ENCODE peak calls at places on chromosomes 13 and 19, in five cellular contexts. One of them, this sample, is unnamed.

GRCh38 chr13:108594153-108594552 is 35.3 kb upstream of the MYO16 start:
- DNase-seq in stimulated activated naive CD8-positive, alpha-beta T cell treated with anti-CD3 and anti-CD28 coated beads, Interleukin-15, Interleukin-2, amounts not matched to agents 100 U/mL and 50 U/mL, for 24 hours: no peak
- DNase-seq in NCI-H1092 treated with DMSO at 0.1 percent for 48 hours: no peak
- DNase-seq in stimulated activated CD8-positive, alpha-beta memory T cell treated with anti-CD3 and anti-CD28 coated beads, Interleukin-4, amount 100 ng/mL, for 1 hour: no peak
- DNase-seq in GM20000: no peak
- DNase-seq in this sample: no peak

GRCh38 chr13:94556646-94557045 is 39.3 kb downstream of the TGDS start:
- DNase-seq in stimulated activated naive CD8-positive, alpha-beta T cell treated with anti-CD3 and anti-CD28 coated beads, Interleukin-15, Interleukin-2, amounts not matched to agents 100 U/mL and 50 U/mL, for 24 hours: no peak
- DNase-seq in NCI-H1092 treated with DMSO at 0.1 percent for 48 hours: no peak
- DNase-seq in stimulated activated CD8-positive, alpha-beta memory T cell treated with anti-CD3 and anti-CD28 coated beads, Interleukin-4, amount 100 ng/mL, for 1 hour: no peak
- DNase-seq in GM20000: no peak
- DNase-seq in this sample: no peak

GRCh38 chr19:2043864-2044708 is 7.0 kb downstream of the MKNK2 start:
- DNase-seq in stimulated activated naive CD8-positive, alpha-beta T cell treated with anti-CD3 and anti-CD28 coated beads, Interleukin-15, Interleukin-2, amounts not matched to agents 100 U/mL and 50 U/mL, for 24 hours: no peak
- DNase-seq in NCI-H1092 treated with DMSO at 0.1 percent for 48 hours: no peak
- DNase-seq in stimulated activated CD8-positive, alpha-beta memory T cell treated with anti-CD3 and anti-CD28 coated beads, Interleukin-4, amount 100 ng/mL, for 1 hour: no peak
- DNase-seq in GM20000: no peak
- DNase-seq in this sample: peak

GRCh38 chr19:34316741-34317241 is 48.2 kb upstream of the GPI start:
- DNase-seq in stimulated activated naive CD8-positive, alpha-beta T cell treated with anti-CD3 and anti-CD28 coated beads, Interleukin-15, Interleukin-2, amounts not matched to agents 100 U/mL and 50 U/mL, for 24 hours: no peak
- DNase-seq in NCI-H1092 treated with DMSO at 0.1 percent for 48 hours: no peak
- DNase-seq in stimulated activated CD8-positive, alpha-beta memory T cell treated with anti-CD3 and anti-CD28 coated beads, Interleukin-4, amount 100 ng/mL, for 1 hour: no peak
- DNase-seq in GM20000: no peak
- DNase-seq in this sample: no peak

GRCh38 chr19:33811246-33811645 is 14.6 kb downstream of the KCTD15 start:
- DNase-seq in stimulated activated naive CD8-positive, alpha-beta T cell treated with anti-CD3 and anti-CD28 coated beads, Interleukin-15, Interleukin-2, amounts not matched to agents 100 U/mL and 50 U/mL, for 24 hours: no peak
- DNase-seq in NCI-H1092 treated with DMSO at 0.1 percent for 48 hours: no peak
- DNase-seq in stimulated activated CD8-positive, alpha-beta memory T cell treated with anti-CD3 and anti-CD28 coated beads, Interleukin-4, amount 100 ng/mL, for 1 hour: no peak
- DNase-seq in GM20000: no peak
- DNase-seq in this sample: no peak

GRCh38 chr19:46256855-46257254 is 27.3 kb downstream of the IGFL1 start:
- DNase-seq in stimulated activated naive CD8-positive, alpha-beta T cell treated with anti-CD3 and anti-CD28 coated beads, Interleukin-15, Interleukin-2, amounts not matched to agents 100 U/mL and 50 U/mL, for 24 hours: no peak
- DNase-seq in NCI-H1092 treated with DMSO at 0.1 percent for 48 hours: no peak
- DNase-seq in stimulated activated CD8-positive, alpha-beta memory T cell treated with anti-CD3 and anti-CD28 coated beads, Interleukin-4, amount 100 ng/mL, for 1 hour: no peak
- DNase-seq in GM20000: no peak
- DNase-seq in this sample: no peak

GRCh38 chr19:49549045-49549444 is 21.2 kb downstream of the RCN3 start:
- DNase-seq in stimulated activated naive CD8-positive, alpha-beta T cell treated with anti-CD3 and anti-CD28 coated beads, Interleukin-15, Interleukin-2, amounts not matched to agents 100 U/mL and 50 U/mL, for 24 hours: no peak
- DNase-seq in NCI-H1092 treated with DMSO at 0.1 percent for 48 hours: no peak
- DNase-seq in stimulated activated CD8-positive, alpha-beta memory T cell treated with anti-CD3 and anti-CD28 coated beads, Interleukin-4, amount 100 ng/mL, for 1 hour: no peak
- DNase-seq in GM20000: no peak
- DNase-seq in this sample: no peak

GRCh38 chr13:41596190-41596589 is 138.8 kb downstream of the RGCC start:
- DNase-seq in stimulated activated naive CD8-positive, alpha-beta T cell treated with anti-CD3 and anti-CD28 coated beads, Interleukin-15, Interleukin-2, amounts not matched to agents 100 U/mL and 50 U/mL, for 24 hours: no peak
- DNase-seq in NCI-H1092 treated with DMSO at 0.1 percent for 48 hours: no peak
- DNase-seq in stimulated activated CD8-positive, alpha-beta memory T cell treated with anti-CD3 and anti-CD28 coated beads, Interleukin-4, amount 100 ng/mL, for 1 hour: no peak
- DNase-seq in GM20000: no peak
- DNase-seq in this sample: no peak

GRCh38 chr19:52689804-52690394 is 44.9 kb downstream of the ZNF611 start:
- DNase-seq in stimulated activated naive CD8-positive, alpha-beta T cell treated with anti-CD3 and anti-CD28 coated beads, Interleukin-15, Interleukin-2, amounts not matched to agents 100 U/mL and 50 U/mL, for 24 hours: peak
- DNase-seq in NCI-H1092 treated with DMSO at 0.1 percent for 48 hours: no peak
- DNase-seq in stimulated activated CD8-positive, alpha-beta memory T cell treated with anti-CD3 and anti-CD28 coated beads, Interleukin-4, amount 100 ng/mL, for 1 hour: no peak
- DNase-seq in GM20000: no peak
- DNase-seq in this sample: peak

GRCh38 chr19:42153606-42154405 is 21.6 kb upstream of the POU2F2 start:
- DNase-seq in stimulated activated naive CD8-positive, alpha-beta T cell treated with anti-CD3 and anti-CD28 coated beads, Interleukin-15, Interleukin-2, amounts not matched to agents 100 U/mL and 50 U/mL, for 24 hours: no peak
- DNase-seq in NCI-H1092 treated with DMSO at 0.1 percent for 48 hours: peak
- DNase-seq in stimulated activated CD8-positive, alpha-beta memory T cell treated with anti-CD3 and anti-CD28 coated beads, Interleukin-4, amount 100 ng/mL, for 1 hour: no peak
- DNase-seq in GM20000: no peak
- DNase-seq in this sample: no peak

GRCh38 chr13:27189192-27189591 is 17.6 kb upstream of the USP12 start:
- DNase-seq in stimulated activated naive CD8-positive, alpha-beta T cell treated with anti-CD3 and anti-CD28 coated beads, Interleukin-15, Interleukin-2, amounts not matched to agents 100 U/mL and 50 U/mL, for 24 hours: no peak
- DNase-seq in NCI-H1092 treated with DMSO at 0.1 percent for 48 hours: no peak
- DNase-seq in stimulated activated CD8-positive, alpha-beta memory T cell treated with anti-CD3 and anti-CD28 coated beads, Interleukin-4, amount 100 ng/mL, for 1 hour: no peak
- DNase-seq in GM20000: no peak
- DNase-seq in this sample: no peak

GRCh38 chr19:4027146-4027545 is 19.6 kb downstream of the PIAS4 start:
- DNase-seq in stimulated activated naive CD8-positive, alpha-beta T cell treated with anti-CD3 and anti-CD28 coated beads, Interleukin-15, Interleukin-2, amounts not matched to agents 100 U/mL and 50 U/mL, for 24 hours: no peak
- DNase-seq in NCI-H1092 treated with DMSO at 0.1 percent for 48 hours: no peak
- DNase-seq in stimulated activated CD8-positive, alpha-beta memory T cell treated with anti-CD3 and anti-CD28 coated beads, Interleukin-4, amount 100 ng/mL, for 1 hour: no peak
- DNase-seq in GM20000: no peak
- DNase-seq in this sample: peak